ENCODE peak calls at places on chromosomes 6 and 20, in eight cellular contexts. V is A549, I is cardiac muscle cell, F is stomach, R is upper lobe of right lung, E is kidney, X is tibial nerve, Y is tibial artery. T is an unnamed sample.

GRCh38 chr6:90460067-90460466 is 126.8 kb downstream of the MAP3K7 start:
- DNase-seq in R (no peak), V (no peak), I (no peak), E (no peak), Y (no peak), X (no peak), F (no peak), T (no peak)

GRCh38 chr6:24004062-24004461 is 122.0 kb upstream of the NRSN1 start:
- DNase-seq in Y (no peak), I (no peak), X (no peak), F (no peak), R (no peak), E (no peak), V (no peak), T (peak; percentile 11)

GRCh38 chr6:99064769-99065168 is 117.0 kb upstream of the FBXL4 start:
- DNase-seq in E (no peak), X (no peak), R (no peak), Y (no peak), V (no peak), I (no peak), F (no peak), T (no peak)

GRCh38 chr20:59628171-59628570 is 23.8 kb downstream of the PHACTR3 start:
- DNase-seq in E (no peak), F (no peak), X (no peak), Y (no peak), V (no peak), R (no peak), I (no peak), T (no peak)

GRCh38 chr6:36625161-36625919 is 31.2 kb downstream of the SRSF3 start:
- DNase-seq in F (peak; percentile 24), E (no peak), V (no peak), Y (peak; percentile 57), X (no peak), I (no peak), R (peak; percentile 0), T (no peak)

GRCh38 chr6:30963641-30964040 is 19.9 kb upstream of the MUC21 start:
- DNase-seq in F (no peak), Y (no peak), X (no peak), E (no peak), R (no peak), V (no peak), I (no peak), T (no peak)

GRCh38 chr6:329888-330691 is 37.8 kb downstream of the DUSP22 start:
- DNase-seq in R (peak; percentile 63), Y (no peak), V (peak; percentile 4), E (no peak), I (peak; percentile 56), X (peak; percentile 8), F (no peak), T (no peak)

GRCh38 chr6:117951783-117952182 is 44.7 kb downstream of the SLC35F1 start:
- DNase-seq in E (no peak), Y (no peak), V (no peak), R (no peak), X (no peak), F (no peak), I (peak; percentile 55), T (no peak)

GRCh38 chr20:50689864-50690263 is 1.5 kb downstream of the RIPOR3 start:
- DNase-seq in E (no peak), X (no peak), Y (peak; percentile 28), I (no peak), V (no peak), F (peak; percentile 87), R (no peak), T (no peak)

GRCh38 chr20:9032758-9033157 is 36.1 kb upstream of the PLCB4 start:
- DNase-seq in E (no peak), F (no peak), V (no peak), X (no peak), I (no peak), Y (no peak), R (no peak), T (no peak)

GRCh38 chr6:135488023-135488422 is 9.5 kb downstream of the AHI1 start:
- DNase-seq in F (no peak), V (no peak), E (no peak), X (no peak), R (no peak), I (no peak), Y (no peak), T (no peak)

GRCh38 chr6:159094444-159095252 is 49.9 kb upstream of the TAGAP start:
- DNase-seq in V (no peak), Y (no peak), R (no peak), F (no peak), I (no peak), E (no peak), X (no peak), T (no peak)

GRCh38 chr6:154411076-154411475 is 54.5 kb upstream of the IPCEF1 start:
- DNase-seq in Y (no peak), V (no peak), I (no peak), E (no peak), R (no peak), F (no peak), X (no peak), T (no peak)

GRCh38 chr20:8722277-8722928 is 346.5 kb upstream of the PLCB4 start:
- DNase-seq in E (no peak), X (no peak), Y (no peak), R (no peak), V (peak; percentile 80), F (no peak), I (peak; percentile 71), T (no peak)

GRCh38 chr6:77136086-77136485 is 327.2 kb downstream of the HTR1B start:
- DNase-seq in Y (no peak), E (no peak), R (no peak), I (no peak), V (no peak), X (no peak), F (no peak), T (no peak)

GRCh38 chr6:119327810-119328209 is 21.8 kb downstream of the MAN1A1 start:
- DNase-seq in V (no peak), E (no peak), X (no peak), I (no peak), R (no peak), Y (no peak), F (no peak), T (no peak)

GRCh38 chr6:64683682-64684081 is 1023.3 kb downstream of the EYS start:
- DNase-seq in E (no peak), X (no peak), V (no peak), Y (no peak), R (no peak), F (peak; percentile 48), I (peak; percentile 6), T (peak; percentile 7)

GRCh38 chr20:24236204-24236603 is 233.2 kb upstream of the SYNDIG1 start:
- DNase-seq in E (no peak), X (no peak), I (no peak), V (no peak), Y (no peak), F (no peak), R (no peak), T (no peak)

DNA sequence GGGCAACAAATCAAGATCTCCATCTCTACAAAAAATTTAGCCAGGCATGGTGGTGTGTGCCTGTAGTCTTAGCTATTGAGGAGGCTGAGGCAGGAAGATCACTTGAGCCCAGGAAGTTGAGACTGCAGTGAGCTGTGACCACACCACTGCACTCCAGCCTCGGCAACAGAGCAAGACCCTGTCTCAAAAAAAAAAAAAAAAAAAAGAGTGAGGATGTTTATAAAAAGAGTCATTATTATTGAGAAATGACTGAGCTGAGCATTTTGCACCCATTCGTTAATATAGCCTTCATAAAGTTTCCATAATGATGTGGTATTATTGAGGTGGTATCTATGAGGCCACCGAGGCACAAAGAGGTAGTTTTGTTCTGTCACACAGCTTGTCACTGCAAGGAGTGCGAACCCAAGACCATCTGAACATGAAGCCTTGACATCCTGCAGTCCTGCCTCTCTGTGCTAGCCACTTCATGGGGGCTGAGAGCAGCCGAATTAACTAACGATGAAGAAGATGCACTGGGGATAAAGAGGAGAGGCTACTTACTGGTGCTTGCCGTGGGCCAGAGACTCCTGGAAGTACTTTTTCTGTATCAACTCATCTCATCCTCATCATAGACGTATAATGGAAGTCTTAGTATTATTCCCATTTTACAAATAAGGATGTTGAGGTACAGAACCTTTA is 175.5 kb downstream of the BCAS1 start:
- DNase-seq in F (no peak), V (no peak), E (no peak), Y (no peak), I (no peak), X (no peak), R (no peak), T (no peak)
- H3K4me1 ChIP-seq in F (peaks cover 35% of the 10 kb centered on the region), V (peaks cover 35% of the 10 kb centered on the region), E (peaks cover 12% of the 10 kb centered on the region), Y (no peaks in the 10 kb centered on the region), I (peaks cover 9% of the 10 kb centered on the region), X (peaks cover 11% of the 10 kb centered on the region), R (peaks cover 12% of the 10 kb centered on the region), T (peaks cover 25% of the 10 kb centered on the region)

DNA sequence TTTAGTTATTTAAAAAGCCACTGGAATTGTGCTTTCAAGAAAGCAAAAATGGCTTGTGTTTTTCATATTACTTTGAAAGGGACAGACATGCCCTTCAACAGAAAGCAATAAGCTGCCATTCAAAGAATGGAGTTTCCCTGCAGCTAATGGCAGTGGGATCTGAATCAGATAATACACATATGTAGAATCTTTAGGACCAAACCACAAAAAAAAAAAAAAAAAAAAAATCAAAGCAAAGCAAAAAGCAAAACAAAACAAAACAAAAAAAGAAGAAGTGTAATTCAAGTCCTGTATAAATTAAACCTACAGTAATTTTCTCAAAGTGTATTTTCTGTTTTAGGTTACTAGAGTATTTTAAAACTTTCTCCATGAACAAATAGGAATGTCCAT is 63.6 kb upstream of the ZNF217 start:
- DNase-seq in F (no peak), X (no peak), R (no peak), Y (no peak), V (no peak), E (no peak), I (no peak), T (no peak)
- H3K4me1 ChIP-seq in F (peaks cover 71% of the 10 kb centered on the region), X (peaks cover 67% of the 10 kb centered on the region), R (peaks cover 44% of the 10 kb centered on the region), Y (no peaks in the 10 kb centered on the region), V (peaks cover 67% of the 10 kb centered on the region), E (peaks cover 8% of the 10 kb centered on the region), I (peaks cover 30% of the 10 kb centered on the region), T (peaks cover 46% of the 10 kb centered on the region)

GRCh38 chr6:111779660-111780059 is 93.6 kb downstream of the FYN start:
- DNase-seq in E (no peak), R (no peak), F (no peak), I (no peak), Y (no peak), X (no peak), V (no peak), T (no peak)

GRCh38 chr6:111777357-111777756 is 95.9 kb downstream of the FYN start:
- DNase-seq in X (no peak), R (no peak), F (no peak), I (no peak), Y (no peak), E (no peak), V (no peak), T (no peak)

GRCh38 chr6:111781055-111781708 is 92.1 kb downstream of the FYN start:
- DNase-seq in Y (no peak), V (no peak), E (no peak), R (no peak), X (no peak), I (no peak), F (no peak), T (no peak)

GRCh38 chr6:111776236-111777189 is 96.7 kb downstream of the FYN start:
- DNase-seq in Y (no peak), X (no peak), R (no peak), V (no peak), I (no peak), E (no peak), F (no peak), T (no peak)

GRCh38 chr6:111779031-111779430 is 94.2 kb downstream of the FYN start:
- DNase-seq in V (no peak), E (no peak), X (no peak), Y (no peak), F (no peak), R (no peak), I (no peak), T (no peak)
- H3K4me1 ChIP-seq in V (no peaks in the 10 kb centered on the region), E (no peaks in the 10 kb centered on the region), X (peaks cover 85% of the 10 kb centered on the region), Y (no peaks in the 10 kb centered on the region), F (peaks cover 68% of the 10 kb centered on the region), R (peaks cover 2% of the 10 kb centered on the region), I (peaks cover 3% of the 10 kb centered on the region), T (peaks cover 80% of the 10 kb centered on the region)

GRCh38 chr20:33824852-33825251 is 13.7 kb downstream of the CHMP4B start:
- DNase-seq in V (no peak), Y (no peak), X (no peak), F (no peak), I (no peak), E (no peak), R (no peak), T (no peak)
- H3K4me1 ChIP-seq in V (peaks cover 20% of the 10 kb centered on the region), Y (no peaks in the 10 kb centered on the region), X (peaks cover 70% of the 10 kb centered on the region), F (peaks cover 86% of the 10 kb centered on the region), I (peaks cover 57% of the 10 kb centered on the region), E (peaks cover 33% of the 10 kb centered on the region), R (peaks cover 58% of the 10 kb centered on the region), T (peaks cover 90% of the 10 kb centered on the region)

T was measured in heart right ventricle.